ENCODE peak calls at places on chromosome 5, in four cellular contexts. One of them, this sample, is unnamed.

GRCh38 chr5:88681402-88681801 is 201.6 kb downstream of the MEF2C start:
- DNase-seq in HepG2: no peak
- DNase-seq in GM12878: no peak
- DNase-seq in K562: no peak
- DNase-seq in this sample: no peak

GRCh38 chr5:1037123-1037670 is 28.6 kb downstream of the NKD2 start:
- DNase-seq in HepG2: no peak
- DNase-seq in GM12878: no peak
- DNase-seq in K562: no peak
- DNase-seq in this sample: no peak

GRCh38 chr5:33195431-33196128 is 245.2 kb upstream of the TARS1 start:
- DNase-seq in HepG2: no peak
- DNase-seq in GM12878: no peak
- DNase-seq in K562: no peak
- DNase-seq in this sample: no peak

GRCh38 chr5:146040559-146040958 is 64.8 kb downstream of the PLAC8L1 start:
- DNase-seq in HepG2: no peak
- DNase-seq in GM12878: no peak
- DNase-seq in K562: no peak
- DNase-seq in this sample: no peak

GRCh38 chr5:76701298-76701697 is 14.6 kb upstream of the F2R start:
- DNase-seq in HepG2: peak
- DNase-seq in GM12878: no peak
- DNase-seq in K562: no peak
- DNase-seq in this sample: no peak

GRCh38 chr5:174798411-174798930 is 74.1 kb downstream of the MSX2 start:
- DNase-seq in HepG2: no peak
- DNase-seq in GM12878: no peak
- DNase-seq in K562: no peak
- DNase-seq in this sample: no peak

GRCh38 chr5:113824307-113824706 is 310.8 kb downstream of the YTHDC2 start:
- DNase-seq in HepG2: no peak
- DNase-seq in GM12878: no peak
- DNase-seq in K562: no peak
- DNase-seq in this sample: no peak

GRCh38 chr5:16713386-16713928 is 96.7 kb upstream of the RETREG1 start:
- DNase-seq in HepG2: no peak
- DNase-seq in GM12878: no peak
- DNase-seq in K562: no peak
- DNase-seq in this sample: no peak

GRCh38 chr5:137496919-137497318 is 2.2 kb downstream of the SPOCK1 start:
- DNase-seq in HepG2: no peak
- DNase-seq in GM12878: no peak
- DNase-seq in K562: no peak
- DNase-seq in this sample: no peak

GRCh38 chr5:156201793-156202388 is 125.1 kb upstream of the SGCD start:
- DNase-seq in HepG2: no peak
- DNase-seq in GM12878: no peak
- DNase-seq in K562: no peak
- DNase-seq in this sample: no peak

GRCh38 chr5:11709021-11709420 is 195.2 kb downstream of the CTNND2 start:
- DNase-seq in HepG2: no peak
- DNase-seq in GM12878: no peak
- DNase-seq in K562: no peak
- DNase-seq in this sample: no peak

GRCh38 chr5:59832577-59833301 is 60.8 kb downstream of the PDE4D start:
- DNase-seq in HepG2: no peak
- DNase-seq in GM12878: no peak
- DNase-seq in K562: no peak
- DNase-seq in this sample: no peak

GRCh38 chr5:395156-395920 is 47.6 kb upstream of the EXOC3 start:
- DNase-seq in HepG2: no peak
- DNase-seq in GM12878: no peak
- DNase-seq in K562: peak
- DNase-seq in this sample: no peak

GRCh38 chr5:53547226-53547625 is 13.2 kb upstream of the NDUFS4 start:
- DNase-seq in HepG2: no peak
- DNase-seq in GM12878: no peak
- DNase-seq in K562: no peak
- DNase-seq in this sample: no peak

GRCh38 chr5:105638437-105638836 is 2032.3 kb downstream of the EFNA5 start:
- DNase-seq in HepG2: no peak
- DNase-seq in GM12878: no peak
- DNase-seq in K562: no peak
- DNase-seq in this sample: no peak

GRCh38 chr5:119360905-119361605 is 5.2 kb downstream of the TNFAIP8 start:
- DNase-seq in HepG2: no peak
- DNase-seq in GM12878: no peak
- DNase-seq in K562: no peak
- DNase-seq in this sample: no peak

GRCh38 chr5:111863801-111864200 is 106.8 kb upstream of the NREP start:
- DNase-seq in HepG2: no peak
- DNase-seq in GM12878: no peak
- DNase-seq in K562: no peak
- DNase-seq in this sample: no peak
- TF ChIP-seq FOXK2 in HepG2: no peak
- TF ChIP-seq FOXK2 in GM12878: no peak
- TF ChIP-seq FOXK2 in K562: no peak
- TF ChIP-seq FOXK2 in this sample: no peak

GRCh38 chr5:84518862-84519261 is 134.2 kb upstream of the EDIL3 start:
- DNase-seq in HepG2: no peak
- DNase-seq in GM12878: no peak
- DNase-seq in K562: no peak
- DNase-seq in this sample: no peak

GRCh38 chr5:84524491-84524890 is 139.8 kb upstream of the EDIL3 start:
- DNase-seq in HepG2: no peak
- DNase-seq in GM12878: no peak
- DNase-seq in K562: no peak
- DNase-seq in this sample: no peak
- TF ChIP-seq FOXK2 in HepG2: no peak
- TF ChIP-seq FOXK2 in GM12878: no peak
- TF ChIP-seq FOXK2 in K562: no peak
- TF ChIP-seq FOXK2 in this sample: no peak

DNA sequence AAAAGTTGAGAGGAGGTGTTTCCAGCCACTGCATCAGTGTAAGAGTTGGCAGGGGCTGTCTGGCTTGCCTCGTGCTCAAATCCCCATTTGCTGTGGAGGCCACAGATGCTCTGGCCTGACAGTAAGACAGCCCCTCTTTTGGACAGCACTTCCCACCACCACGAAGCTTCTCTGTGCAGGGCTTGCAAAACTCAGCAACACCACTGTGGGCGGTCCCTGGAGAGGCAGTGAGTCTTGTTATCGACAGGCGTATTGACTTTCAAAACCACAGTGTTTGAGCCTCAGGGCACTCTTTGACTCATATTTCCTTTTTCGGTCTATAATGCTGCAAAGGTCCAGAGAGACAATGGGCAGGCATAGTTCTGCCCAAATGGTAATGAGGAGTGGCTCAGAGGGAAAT is 539.5 kb downstream of the EBF1 start:
- DNase-seq in HepG2: peak
- DNase-seq in GM12878: peak
- DNase-seq in K562: no peak
- DNase-seq in this sample: no peak
- TF ChIP-seq FOXK2 in HepG2: no peak
- TF ChIP-seq FOXK2 in GM12878: no peak
- TF ChIP-seq FOXK2 in K562: no peak
- TF ChIP-seq FOXK2 in this sample: no peak

DNA sequence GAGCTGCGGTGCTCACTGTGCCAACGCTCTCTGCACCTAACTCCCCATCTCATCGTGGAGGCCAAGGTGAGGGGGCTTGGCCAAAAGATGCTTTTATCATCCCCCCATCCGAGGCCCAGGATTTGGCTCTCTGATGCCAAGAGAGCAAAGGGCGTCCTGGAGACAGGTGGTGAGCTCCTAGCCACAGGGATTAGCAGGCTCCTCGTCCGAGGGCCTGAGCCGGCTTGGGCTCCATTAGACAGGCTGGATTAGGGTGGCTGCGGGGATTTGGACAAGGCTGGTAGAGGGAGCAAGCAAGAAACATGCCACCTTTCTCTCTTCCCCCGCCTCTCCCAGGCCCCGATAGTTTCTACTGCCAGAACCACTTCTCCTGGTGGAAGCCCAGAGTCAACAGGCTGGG is 1.0 kb upstream of the GRM6 start:
- DNase-seq in HepG2: no peak
- DNase-seq in GM12878: no peak
- DNase-seq in K562: no peak
- DNase-seq in this sample: peak
- TF ChIP-seq FOXK2 in HepG2: no peak
- TF ChIP-seq FOXK2 in GM12878: no peak
- TF ChIP-seq FOXK2 in K562: no peak
- TF ChIP-seq FOXK2 in this sample: no peak

GRCh38 chr5:141934099-141934844 is 10.6 kb downstream of the DELE1 start:
- DNase-seq in HepG2: no peak
- DNase-seq in GM12878: no peak
- DNase-seq in K562: no peak
- DNase-seq in this sample: no peak
- TF ChIP-seq FOXK2 in HepG2: no peak
- TF ChIP-seq FOXK2 in GM12878: no peak
- TF ChIP-seq FOXK2 in K562: no peak
- TF ChIP-seq FOXK2 in this sample: no peak

This sample was measured in HEK293T.